ENCODE peak calls at places on chromosomes 2 and 18, in five cellular contexts. One of them, this sample, is unnamed.

GRCh38 chr2:168494190-168494711 is 38.2 kb downstream of the CERS6 start:
- DNase-seq in activated CD8-positive, alpha-beta memory T cell treated with anti-CD3 and anti-CD28 coated beads for 24 hours: no peak
- DNase-seq in HuH-7: peak; percentile 32
- DNase-seq in DMS79 treated with DMSO at 0.1 percent for 48 hours: no peak
- DNase-seq in CD4-positive, CD25-positive, alpha-beta regulatory T cell: no peak
- DNase-seq in this sample: no peak

GRCh38 chr18:36441426-36441870 is 143.9 kb downstream of the FHOD3 start:
- DNase-seq in CD4-positive, CD25-positive, alpha-beta regulatory T cell: no peak
- DNase-seq in DMS79 treated with DMSO at 0.1 percent for 48 hours: no peak
- DNase-seq in activated CD8-positive, alpha-beta memory T cell treated with anti-CD3 and anti-CD28 coated beads for 24 hours: no peak
- DNase-seq in HuH-7: no peak
- DNase-seq in this sample: peak; percentile 62

GRCh38 chr2:204544961-204545860 is at the start of gene PARD3B:
- DNase-seq in HuH-7: peak; percentile 53
- DNase-seq in CD4-positive, CD25-positive, alpha-beta regulatory T cell: no peak
- DNase-seq in activated CD8-positive, alpha-beta memory T cell treated with anti-CD3 and anti-CD28 coated beads for 24 hours: peak; percentile 70
- DNase-seq in DMS79 treated with DMSO at 0.1 percent for 48 hours: peak; percentile 73
- DNase-seq in this sample: peak; percentile 64

GRCh38 chr2:11177871-11178598 is 22.8 kb downstream of the SLC66A3 start:
- DNase-seq in HuH-7: no peak
- DNase-seq in DMS79 treated with DMSO at 0.1 percent for 48 hours: peak; percentile 80
- DNase-seq in CD4-positive, CD25-positive, alpha-beta regulatory T cell: no peak
- DNase-seq in activated CD8-positive, alpha-beta memory T cell treated with anti-CD3 and anti-CD28 coated beads for 24 hours: no peak
- DNase-seq in this sample: peak; percentile 35

GRCh38 chr2:10019174-10019971 is 24.0 kb upstream of the KLF11 start:
- DNase-seq in HuH-7: peak; percentile 43
- DNase-seq in DMS79 treated with DMSO at 0.1 percent for 48 hours: no peak
- DNase-seq in CD4-positive, CD25-positive, alpha-beta regulatory T cell: no peak
- DNase-seq in activated CD8-positive, alpha-beta memory T cell treated with anti-CD3 and anti-CD28 coated beads for 24 hours: no peak
- DNase-seq in this sample: peak; percentile 95

GRCh38 chr18:3994061-3994687 is 460.9 kb downstream of the DLGAP1 start:
- DNase-seq in activated CD8-positive, alpha-beta memory T cell treated with anti-CD3 and anti-CD28 coated beads for 24 hours: no peak
- DNase-seq in HuH-7: no peak
- DNase-seq in CD4-positive, CD25-positive, alpha-beta regulatory T cell: no peak
- DNase-seq in DMS79 treated with DMSO at 0.1 percent for 48 hours: peak; percentile 92
- DNase-seq in this sample: no peak

GRCh38 chr2:227499971-227500630 is 28.1 kb downstream of the AGFG1 start:
- DNase-seq in CD4-positive, CD25-positive, alpha-beta regulatory T cell: no peak
- DNase-seq in HuH-7: no peak
- DNase-seq in DMS79 treated with DMSO at 0.1 percent for 48 hours: no peak
- DNase-seq in activated CD8-positive, alpha-beta memory T cell treated with anti-CD3 and anti-CD28 coated beads for 24 hours: no peak
- DNase-seq in this sample: no peak

GRCh38 chr2:98422449-98422848 is 22.2 kb upstream of the INPP4A start:
- DNase-seq in DMS79 treated with DMSO at 0.1 percent for 48 hours: no peak
- DNase-seq in HuH-7: no peak
- DNase-seq in activated CD8-positive, alpha-beta memory T cell treated with anti-CD3 and anti-CD28 coated beads for 24 hours: no peak
- DNase-seq in CD4-positive, CD25-positive, alpha-beta regulatory T cell: no peak
- DNase-seq in this sample: no peak

GRCh38 chr2:122660786-122661634 is 905.6 kb downstream of the TSN start:
- DNase-seq in DMS79 treated with DMSO at 0.1 percent for 48 hours: no peak
- DNase-seq in HuH-7: no peak
- DNase-seq in CD4-positive, CD25-positive, alpha-beta regulatory T cell: no peak
- DNase-seq in activated CD8-positive, alpha-beta memory T cell treated with anti-CD3 and anti-CD28 coated beads for 24 hours: no peak
- DNase-seq in this sample: no peak

GRCh38 chr18:79632765-79633164 is 46.8 kb upstream of the CTDP1 start:
- DNase-seq in activated CD8-positive, alpha-beta memory T cell treated with anti-CD3 and anti-CD28 coated beads for 24 hours: no peak
- DNase-seq in HuH-7: no peak
- DNase-seq in DMS79 treated with DMSO at 0.1 percent for 48 hours: no peak
- DNase-seq in CD4-positive, CD25-positive, alpha-beta regulatory T cell: no peak
- DNase-seq in this sample: no peak

GRCh38 chr2:37671816-37672103 is 318 bp upstream of the CDC42EP3 start:
- DNase-seq in HuH-7: no peak
- DNase-seq in DMS79 treated with DMSO at 0.1 percent for 48 hours: no peak
- DNase-seq in CD4-positive, CD25-positive, alpha-beta regulatory T cell: no peak
- DNase-seq in activated CD8-positive, alpha-beta memory T cell treated with anti-CD3 and anti-CD28 coated beads for 24 hours: no peak
- DNase-seq in this sample: no peak

GRCh38 chr2:200585730-200586643 is at the start of gene AOX1:
- DNase-seq in CD4-positive, CD25-positive, alpha-beta regulatory T cell: peak; percentile 5
- DNase-seq in DMS79 treated with DMSO at 0.1 percent for 48 hours: peak; percentile 30
- DNase-seq in activated CD8-positive, alpha-beta memory T cell treated with anti-CD3 and anti-CD28 coated beads for 24 hours: peak; percentile 65
- DNase-seq in HuH-7: no peak
- DNase-seq in this sample: peak; percentile 62

GRCh38 chr2:219356834-219357233 is 24.3 kb upstream of the RESP18 start:
- DNase-seq in HuH-7: no peak
- DNase-seq in CD4-positive, CD25-positive, alpha-beta regulatory T cell: no peak
- DNase-seq in DMS79 treated with DMSO at 0.1 percent for 48 hours: no peak
- DNase-seq in activated CD8-positive, alpha-beta memory T cell treated with anti-CD3 and anti-CD28 coated beads for 24 hours: no peak
- DNase-seq in this sample: no peak

GRCh38 chr18:41972067-41973000 is 17.3 kb downstream of the PIK3C3 start:
- DNase-seq in HuH-7: no peak
- DNase-seq in activated CD8-positive, alpha-beta memory T cell treated with anti-CD3 and anti-CD28 coated beads for 24 hours: no peak
- DNase-seq in DMS79 treated with DMSO at 0.1 percent for 48 hours: no peak
- DNase-seq in CD4-positive, CD25-positive, alpha-beta regulatory T cell: no peak
- DNase-seq in this sample: peak; percentile 30

GRCh38 chr2:225010804-225011203 is 31.5 kb downstream of the DOCK10 start:
- DNase-seq in activated CD8-positive, alpha-beta memory T cell treated with anti-CD3 and anti-CD28 coated beads for 24 hours: no peak
- DNase-seq in CD4-positive, CD25-positive, alpha-beta regulatory T cell: no peak
- DNase-seq in HuH-7: no peak
- DNase-seq in DMS79 treated with DMSO at 0.1 percent for 48 hours: no peak
- DNase-seq in this sample: peak; percentile 64

GRCh38 chr2:105802587-105802986 is 57.9 kb downstream of the NCK2 start:
- DNase-seq in CD4-positive, CD25-positive, alpha-beta regulatory T cell: peak; percentile 74
- DNase-seq in DMS79 treated with DMSO at 0.1 percent for 48 hours: no peak
- DNase-seq in activated CD8-positive, alpha-beta memory T cell treated with anti-CD3 and anti-CD28 coated beads for 24 hours: no peak
- DNase-seq in HuH-7: no peak
- DNase-seq in this sample: no peak

GRCh38 chr2:219542931-219543595 is 546 bp downstream of the CHPF start:
- DNase-seq in HuH-7: peak; percentile 65
- DNase-seq in CD4-positive, CD25-positive, alpha-beta regulatory T cell: peak; percentile 18
- DNase-seq in activated CD8-positive, alpha-beta memory T cell treated with anti-CD3 and anti-CD28 coated beads for 24 hours: no peak
- DNase-seq in DMS79 treated with DMSO at 0.1 percent for 48 hours: no peak
- DNase-seq in this sample: peak; percentile 25

GRCh38 chr18:36850527-36851201 is 21.7 kb downstream of the KIAA1328 start:
- DNase-seq in activated CD8-positive, alpha-beta memory T cell treated with anti-CD3 and anti-CD28 coated beads for 24 hours: no peak
- DNase-seq in DMS79 treated with DMSO at 0.1 percent for 48 hours: no peak
- DNase-seq in HuH-7: no peak
- DNase-seq in CD4-positive, CD25-positive, alpha-beta regulatory T cell: no peak
- DNase-seq in this sample: peak; percentile 90

GRCh38 chr2:100856732-100857131 is 36.8 kb downstream of the NPAS2 start:
- DNase-seq in HuH-7: no peak
- DNase-seq in activated CD8-positive, alpha-beta memory T cell treated with anti-CD3 and anti-CD28 coated beads for 24 hours: no peak
- DNase-seq in CD4-positive, CD25-positive, alpha-beta regulatory T cell: no peak
- DNase-seq in DMS79 treated with DMSO at 0.1 percent for 48 hours: no peak
- DNase-seq in this sample: no peak

GRCh38 chr2:127598711-127599110 is 47.2 kb upstream of the GPR17 start:
- DNase-seq in activated CD8-positive, alpha-beta memory T cell treated with anti-CD3 and anti-CD28 coated beads for 24 hours: no peak
- DNase-seq in CD4-positive, CD25-positive, alpha-beta regulatory T cell: no peak
- DNase-seq in DMS79 treated with DMSO at 0.1 percent for 48 hours: no peak
- DNase-seq in HuH-7: no peak
- DNase-seq in this sample: peak; percentile 32

GRCh38 chr2:179613701-179614100 is 247.7 kb downstream of the ZNF385B start:
- DNase-seq in activated CD8-positive, alpha-beta memory T cell treated with anti-CD3 and anti-CD28 coated beads for 24 hours: no peak
- DNase-seq in HuH-7: no peak
- DNase-seq in CD4-positive, CD25-positive, alpha-beta regulatory T cell: no peak
- DNase-seq in DMS79 treated with DMSO at 0.1 percent for 48 hours: no peak
- DNase-seq in this sample: peak; percentile 80

GRCh38 chr2:216533504-216534068 is 34.9 kb downstream of the RPL37A start:
- DNase-seq in activated CD8-positive, alpha-beta memory T cell treated with anti-CD3 and anti-CD28 coated beads for 24 hours: no peak
- DNase-seq in CD4-positive, CD25-positive, alpha-beta regulatory T cell: no peak
- DNase-seq in DMS79 treated with DMSO at 0.1 percent for 48 hours: no peak
- DNase-seq in HuH-7: no peak
- DNase-seq in this sample: no peak

GRCh38 chr2:227903395-227903794 is 32.0 kb downstream of the DAW1 start:
- DNase-seq in HuH-7: no peak
- DNase-seq in CD4-positive, CD25-positive, alpha-beta regulatory T cell: no peak
- DNase-seq in activated CD8-positive, alpha-beta memory T cell treated with anti-CD3 and anti-CD28 coated beads for 24 hours: no peak
- DNase-seq in DMS79 treated with DMSO at 0.1 percent for 48 hours: no peak
- DNase-seq in this sample: no peak

GRCh38 chr18:35040988-35041751 is at the start of gene MAPRE2:
- DNase-seq in activated CD8-positive, alpha-beta memory T cell treated with anti-CD3 and anti-CD28 coated beads for 24 hours: peak; percentile 100
- DNase-seq in CD4-positive, CD25-positive, alpha-beta regulatory T cell: peak; percentile 99
- DNase-seq in HuH-7: peak; percentile 79
- DNase-seq in DMS79 treated with DMSO at 0.1 percent for 48 hours: peak; percentile 94
- DNase-seq in this sample: peak; percentile 97

GRCh38 chr2:151049746-151050145 is 211.9 kb downstream of the RBM43 start:
- DNase-seq in HuH-7: peak; percentile 13
- DNase-seq in CD4-positive, CD25-positive, alpha-beta regulatory T cell: no peak
- DNase-seq in activated CD8-positive, alpha-beta memory T cell treated with anti-CD3 and anti-CD28 coated beads for 24 hours: no peak
- DNase-seq in DMS79 treated with DMSO at 0.1 percent for 48 hours: no peak
- DNase-seq in this sample: peak; percentile 65

GRCh38 chr2:16665746-16666452 is at the start of gene CYRIA:
- DNase-seq in activated CD8-positive, alpha-beta memory T cell treated with anti-CD3 and anti-CD28 coated beads for 24 hours: peak; percentile 72
- DNase-seq in HuH-7: peak; percentile 54
- DNase-seq in CD4-positive, CD25-positive, alpha-beta regulatory T cell: no peak
- DNase-seq in DMS79 treated with DMSO at 0.1 percent for 48 hours: no peak
- DNase-seq in this sample: no peak

GRCh38 chr2:129758461-129759185 is 220.8 kb upstream of the RAB6C start:
- DNase-seq in activated CD8-positive, alpha-beta memory T cell treated with anti-CD3 and anti-CD28 coated beads for 24 hours: peak; percentile 46
- DNase-seq in HuH-7: peak; percentile 23
- DNase-seq in CD4-positive, CD25-positive, alpha-beta regulatory T cell: no peak
- DNase-seq in DMS79 treated with DMSO at 0.1 percent for 48 hours: no peak
- DNase-seq in this sample: peak; percentile 1

GRCh38 chr18:57331718-57332117 is 20.6 kb upstream of the ST8SIA3 start:
- DNase-seq in HuH-7: no peak
- DNase-seq in CD4-positive, CD25-positive, alpha-beta regulatory T cell: no peak
- DNase-seq in activated CD8-positive, alpha-beta memory T cell treated with anti-CD3 and anti-CD28 coated beads for 24 hours: no peak
- DNase-seq in DMS79 treated with DMSO at 0.1 percent for 48 hours: no peak
- DNase-seq in this sample: no peak

GRCh38 chr2:67159929-67160328 is 237.2 kb upstream of the ETAA1 start:
- DNase-seq in activated CD8-positive, alpha-beta memory T cell treated with anti-CD3 and anti-CD28 coated beads for 24 hours: no peak
- DNase-seq in DMS79 treated with DMSO at 0.1 percent for 48 hours: no peak
- DNase-seq in CD4-positive, CD25-positive, alpha-beta regulatory T cell: no peak
- DNase-seq in HuH-7: no peak
- DNase-seq in this sample: no peak

GRCh38 chr18:2850816-2851215 is 4.0 kb downstream of the EMILIN2 start:
- DNase-seq in DMS79 treated with DMSO at 0.1 percent for 48 hours: no peak
- DNase-seq in activated CD8-positive, alpha-beta memory T cell treated with anti-CD3 and anti-CD28 coated beads for 24 hours: no peak
- DNase-seq in CD4-positive, CD25-positive, alpha-beta regulatory T cell: no peak
- DNase-seq in HuH-7: no peak
- DNase-seq in this sample: no peak

GRCh38 chr2:8514748-8515389 is 167.0 kb upstream of the ID2 start:
- DNase-seq in CD4-positive, CD25-positive, alpha-beta regulatory T cell: no peak
- DNase-seq in DMS79 treated with DMSO at 0.1 percent for 48 hours: no peak
- DNase-seq in activated CD8-positive, alpha-beta memory T cell treated with anti-CD3 and anti-CD28 coated beads for 24 hours: peak; percentile 73
- DNase-seq in HuH-7: no peak
- DNase-seq in this sample: no peak

GRCh38 chr2:83224591-83224990 is 1234.5 kb downstream of the SUCLG1 start:
- DNase-seq in HuH-7: no peak
- DNase-seq in CD4-positive, CD25-positive, alpha-beta regulatory T cell: no peak
- DNase-seq in DMS79 treated with DMSO at 0.1 percent for 48 hours: no peak
- DNase-seq in activated CD8-positive, alpha-beta memory T cell treated with anti-CD3 and anti-CD28 coated beads for 24 hours: no peak
- DNase-seq in this sample: no peak

GRCh38 chr2:39772812-39773152 is 6.3 kb downstream of the THUMPD2 start:
- DNase-seq in HuH-7: no peak
- DNase-seq in CD4-positive, CD25-positive, alpha-beta regulatory T cell: no peak
- DNase-seq in DMS79 treated with DMSO at 0.1 percent for 48 hours: no peak
- DNase-seq in activated CD8-positive, alpha-beta memory T cell treated with anti-CD3 and anti-CD28 coated beads for 24 hours: no peak
- DNase-seq in this sample: no peak

GRCh38 chr18:435940-436339 is 64.6 kb downstream of the COLEC12 start:
- DNase-seq in HuH-7: no peak
- DNase-seq in activated CD8-positive, alpha-beta memory T cell treated with anti-CD3 and anti-CD28 coated beads for 24 hours: no peak
- DNase-seq in CD4-positive, CD25-positive, alpha-beta regulatory T cell: no peak
- DNase-seq in DMS79 treated with DMSO at 0.1 percent for 48 hours: no peak
- DNase-seq in this sample: peak; percentile 49

GRCh38 chr2:217248312-217248935 is 388.6 kb upstream of the TNP1 start:
- DNase-seq in DMS79 treated with DMSO at 0.1 percent for 48 hours: peak; percentile 95
- DNase-seq in HuH-7: no peak
- DNase-seq in activated CD8-positive, alpha-beta memory T cell treated with anti-CD3 and anti-CD28 coated beads for 24 hours: no peak
- DNase-seq in CD4-positive, CD25-positive, alpha-beta regulatory T cell: no peak
- DNase-seq in this sample: peak; percentile 29

GRCh38 chr2:154193246-154193645 is 321.5 kb downstream of the GALNT13 start:
- DNase-seq in DMS79 treated with DMSO at 0.1 percent for 48 hours: no peak
- DNase-seq in HuH-7: no peak
- DNase-seq in activated CD8-positive, alpha-beta memory T cell treated with anti-CD3 and anti-CD28 coated beads for 24 hours: no peak
- DNase-seq in CD4-positive, CD25-positive, alpha-beta regulatory T cell: no peak
- DNase-seq in this sample: peak; percentile 2

GRCh38 chr2:148244593-148245292 is 223.9 kb downstream of the MBD5 start:
- DNase-seq in DMS79 treated with DMSO at 0.1 percent for 48 hours: no peak
- DNase-seq in activated CD8-positive, alpha-beta memory T cell treated with anti-CD3 and anti-CD28 coated beads for 24 hours: no peak
- DNase-seq in CD4-positive, CD25-positive, alpha-beta regulatory T cell: no peak
- DNase-seq in HuH-7: no peak
- DNase-seq in this sample: peak; percentile 73

GRCh38 chr2:150080115-150080514 is 407.4 kb downstream of the RND3 start:
- DNase-seq in CD4-positive, CD25-positive, alpha-beta regulatory T cell: no peak
- DNase-seq in activated CD8-positive, alpha-beta memory T cell treated with anti-CD3 and anti-CD28 coated beads for 24 hours: no peak
- DNase-seq in DMS79 treated with DMSO at 0.1 percent for 48 hours: no peak
- DNase-seq in HuH-7: no peak
- DNase-seq in this sample: peak; percentile 21

This sample was measured in AG10803.